ENCODE peak calls at places on chromosomes 5 and 9, in nine cellular contexts. One of them, this sample, is unnamed.

GRCh38 chr5:180438785-180439780 is 55.1 kb upstream of the CNOT6 start:
- DNase-seq in left ventricle myocardium inferior: no peak
- DNase-seq in kidney epithelial cell: no peak
- DNase-seq in neural progenitor cell: no peak
- DNase-seq in A549: no peak
- DNase-seq in H1: no peak
- DNase-seq in sigmoid colon: no peak
- DNase-seq in cardiac fibroblast: no peak
- DNase-seq in NB4: no peak
- DNase-seq in this sample: no peak

GRCh38 chr5:98938459-98938858 is 9.7 kb upstream of the CHD1 start:
- DNase-seq in left ventricle myocardium inferior: no peak
- DNase-seq in kidney epithelial cell: no peak
- DNase-seq in neural progenitor cell: peak
- DNase-seq in A549: peak
- DNase-seq in H1: no peak
- DNase-seq in sigmoid colon: no peak
- DNase-seq in cardiac fibroblast: peak
- DNase-seq in NB4: no peak
- DNase-seq in this sample: peak

GRCh38 chr5:179796877-179797608 is 3.3 kb downstream of the LTC4S start:
- DNase-seq in left ventricle myocardium inferior: no peak
- DNase-seq in kidney epithelial cell: no peak
- DNase-seq in neural progenitor cell: no peak
- DNase-seq in A549: no peak
- DNase-seq in H1: no peak
- DNase-seq in sigmoid colon: peak
- DNase-seq in cardiac fibroblast: peak
- DNase-seq in NB4: no peak
- DNase-seq in this sample: no peak

GRCh38 chr5:138898336-138898735 is 23.2 kb upstream of the LRRTM2 start:
- DNase-seq in left ventricle myocardium inferior: no peak
- DNase-seq in kidney epithelial cell: no peak
- DNase-seq in neural progenitor cell: no peak
- DNase-seq in A549: no peak
- DNase-seq in H1: no peak
- DNase-seq in sigmoid colon: no peak
- DNase-seq in cardiac fibroblast: no peak
- DNase-seq in NB4: no peak
- DNase-seq in this sample: no peak

GRCh38 chr5:140250386-140250785 is 52.5 kb downstream of the PFDN1 start:
- DNase-seq in left ventricle myocardium inferior: no peak
- DNase-seq in kidney epithelial cell: no peak
- DNase-seq in neural progenitor cell: no peak
- DNase-seq in A549: no peak
- DNase-seq in H1: no peak
- DNase-seq in sigmoid colon: no peak
- DNase-seq in cardiac fibroblast: no peak
- DNase-seq in NB4: no peak
- DNase-seq in this sample: no peak

GRCh38 chr5:94674841-94675382 is 56.4 kb downstream of the SLF1 start:
- DNase-seq in left ventricle myocardium inferior: no peak
- DNase-seq in kidney epithelial cell: no peak
- DNase-seq in neural progenitor cell: no peak
- DNase-seq in A549: no peak
- DNase-seq in H1: no peak
- DNase-seq in sigmoid colon: no peak
- DNase-seq in cardiac fibroblast: peak
- DNase-seq in NB4: no peak
- DNase-seq in this sample: peak

GRCh38 chr9:26665676-26666075 is 226.9 kb downstream of the CAAP1 start:
- DNase-seq in left ventricle myocardium inferior: no peak
- DNase-seq in kidney epithelial cell: no peak
- DNase-seq in neural progenitor cell: no peak
- DNase-seq in A549: no peak
- DNase-seq in H1: no peak
- DNase-seq in sigmoid colon: no peak
- DNase-seq in cardiac fibroblast: no peak
- DNase-seq in NB4: no peak
- DNase-seq in this sample: no peak

GRCh38 chr9:74205071-74205470 is 292.1 kb upstream of the RORB start:
- DNase-seq in left ventricle myocardium inferior: no peak
- DNase-seq in kidney epithelial cell: no peak
- DNase-seq in neural progenitor cell: peak
- DNase-seq in A549: no peak
- DNase-seq in H1: no peak
- DNase-seq in sigmoid colon: no peak
- DNase-seq in cardiac fibroblast: no peak
- DNase-seq in NB4: no peak
- DNase-seq in this sample: no peak

GRCh38 chr5:173793677-173794570 is 94.2 kb upstream of the CPEB4 start:
- DNase-seq in left ventricle myocardium inferior: no peak
- DNase-seq in kidney epithelial cell: no peak
- DNase-seq in neural progenitor cell: no peak
- DNase-seq in A549: no peak
- DNase-seq in H1: no peak
- DNase-seq in sigmoid colon: no peak
- DNase-seq in cardiac fibroblast: no peak
- DNase-seq in NB4: no peak
- DNase-seq in this sample: peak

GRCh38 chr9:109742759-109743388 is 37.1 kb upstream of the PALM2AKAP2 start:
- DNase-seq in left ventricle myocardium inferior: no peak
- DNase-seq in kidney epithelial cell: no peak
- DNase-seq in neural progenitor cell: peak
- DNase-seq in A549: no peak
- DNase-seq in H1: no peak
- DNase-seq in sigmoid colon: no peak
- DNase-seq in cardiac fibroblast: no peak
- DNase-seq in NB4: no peak
- DNase-seq in this sample: no peak

GRCh38 chr9:36451949-36452348 is 51.9 kb upstream of the RNF38 start:
- DNase-seq in left ventricle myocardium inferior: no peak
- DNase-seq in kidney epithelial cell: no peak
- DNase-seq in neural progenitor cell: no peak
- DNase-seq in A549: no peak
- DNase-seq in H1: no peak
- DNase-seq in sigmoid colon: no peak
- DNase-seq in cardiac fibroblast: no peak
- DNase-seq in NB4: no peak
- DNase-seq in this sample: no peak

GRCh38 chr5:151183451-151184245 is 26.1 kb upstream of the ANXA6 start:
- DNase-seq in left ventricle myocardium inferior: no peak
- DNase-seq in kidney epithelial cell: no peak
- DNase-seq in neural progenitor cell: no peak
- DNase-seq in A549: no peak
- DNase-seq in H1: no peak
- DNase-seq in sigmoid colon: no peak
- DNase-seq in cardiac fibroblast: peak
- DNase-seq in NB4: no peak
- DNase-seq in this sample: peak

GRCh38 chr9:137129089-137129455 is 9.9 kb upstream of the GRIN1 start:
- DNase-seq in left ventricle myocardium inferior: no peak
- DNase-seq in kidney epithelial cell: no peak
- DNase-seq in neural progenitor cell: peak
- DNase-seq in A549: peak
- DNase-seq in H1: no peak
- DNase-seq in sigmoid colon: no peak
- DNase-seq in cardiac fibroblast: peak
- DNase-seq in NB4: peak
- DNase-seq in this sample: no peak

DNA sequence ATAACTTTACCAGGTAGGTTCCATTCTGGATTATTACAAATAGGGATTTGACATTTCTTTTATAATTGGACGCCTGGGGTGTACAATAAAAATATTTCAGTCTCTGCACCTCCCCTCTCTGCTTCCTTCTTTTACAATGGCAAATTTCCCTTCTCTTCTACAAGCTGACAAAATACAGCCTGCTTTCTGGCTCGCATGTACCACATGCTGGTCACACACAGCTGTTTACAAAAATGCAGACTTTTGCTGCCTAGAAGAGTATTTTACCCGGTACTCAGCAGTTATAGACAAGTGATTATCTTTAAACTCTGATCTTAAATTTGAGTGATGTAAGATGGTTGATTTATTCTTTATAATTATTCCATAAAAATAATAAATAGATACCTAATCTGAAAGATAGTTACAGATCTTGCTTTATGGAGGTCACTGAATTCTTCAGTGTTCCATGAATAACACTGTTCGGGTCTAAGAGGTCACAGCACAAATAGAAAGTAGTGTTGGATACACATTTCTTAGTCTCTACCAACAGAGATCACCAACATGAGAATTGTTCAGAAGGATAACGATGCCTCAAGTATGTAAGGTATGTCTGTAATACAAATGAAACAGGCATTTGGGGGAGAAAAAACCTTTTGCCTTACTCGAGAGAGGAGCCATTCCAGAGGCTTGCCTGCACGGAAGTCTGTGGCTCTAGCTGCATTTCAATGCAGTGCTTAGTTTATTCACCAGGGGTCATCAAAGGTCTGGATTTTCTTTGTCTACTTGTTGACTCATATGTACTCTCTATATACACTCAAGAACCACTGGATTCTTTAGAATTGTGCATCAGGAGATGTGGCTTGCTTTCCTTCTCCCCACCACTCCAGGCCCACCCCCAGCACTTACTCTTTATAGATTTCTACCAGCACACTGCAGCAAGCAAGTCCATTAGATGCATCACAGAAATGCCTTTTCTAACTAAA is 206.6 kb upstream of the RFX3 start:
- DNase-seq in left ventricle myocardium inferior: no peak
- DNase-seq in kidney epithelial cell: peak
- DNase-seq in neural progenitor cell: peak
- DNase-seq in A549: peak
- DNase-seq in H1: peak
- DNase-seq in sigmoid colon: no peak
- DNase-seq in cardiac fibroblast: peak
- DNase-seq in NB4: peak
- DNase-seq in this sample: peak
- H3K4me3 ChIP-seq in left ventricle myocardium inferior: no peak
- H3K4me3 ChIP-seq in kidney epithelial cell: no peak
- H3K4me3 ChIP-seq in neural progenitor cell: no peak
- H3K4me3 ChIP-seq in A549: no peak
- H3K4me3 ChIP-seq in H1: no peak
- H3K4me3 ChIP-seq in sigmoid colon: peak
- H3K4me3 ChIP-seq in cardiac fibroblast: no peak
- H3K4me3 ChIP-seq in NB4: no peak
- H3K4me3 ChIP-seq in this sample: no peak

GRCh38 chr9:4985376-4986266 is 549 bp downstream of the JAK2 start:
- DNase-seq in left ventricle myocardium inferior: peak
- DNase-seq in kidney epithelial cell: no peak
- DNase-seq in neural progenitor cell: peak
- DNase-seq in A549: peak
- DNase-seq in H1: no peak
- DNase-seq in sigmoid colon: peak
- DNase-seq in cardiac fibroblast: peak
- DNase-seq in NB4: peak
- DNase-seq in this sample: peak
- TF ChIP-seq CTCF in left ventricle myocardium inferior: no peak
- TF ChIP-seq CTCF in kidney epithelial cell: no peak
- TF ChIP-seq CTCF in neural progenitor cell: no peak
- TF ChIP-seq CTCF in A549: peak
- TF ChIP-seq CTCF in H1: no peak
- TF ChIP-seq CTCF in sigmoid colon: no peak
- TF ChIP-seq CTCF in cardiac fibroblast: no peak
- TF ChIP-seq CTCF in NB4: no peak
- TF ChIP-seq CTCF in this sample: no peak

GRCh38 chr9:3398232-3398648 is 127.6 kb downstream of the RFX3 start:
- DNase-seq in left ventricle myocardium inferior: no peak
- DNase-seq in kidney epithelial cell: no peak
- DNase-seq in neural progenitor cell: no peak
- DNase-seq in A549: no peak
- DNase-seq in H1: no peak
- DNase-seq in sigmoid colon: no peak
- DNase-seq in cardiac fibroblast: no peak
- DNase-seq in NB4: peak
- DNase-seq in this sample: no peak

GRCh38 chr9:3401556-3401955 is 124.2 kb downstream of the RFX3 start:
- DNase-seq in left ventricle myocardium inferior: no peak
- DNase-seq in kidney epithelial cell: no peak
- DNase-seq in neural progenitor cell: peak
- DNase-seq in A549: no peak
- DNase-seq in H1: no peak
- DNase-seq in sigmoid colon: no peak
- DNase-seq in cardiac fibroblast: no peak
- DNase-seq in NB4: no peak
- DNase-seq in this sample: peak

GRCh38 chr9:3403315-3403714 is 122.5 kb downstream of the RFX3 start:
- DNase-seq in left ventricle myocardium inferior: no peak
- DNase-seq in kidney epithelial cell: no peak
- DNase-seq in neural progenitor cell: no peak
- DNase-seq in A549: no peak
- DNase-seq in H1: no peak
- DNase-seq in sigmoid colon: no peak
- DNase-seq in cardiac fibroblast: no peak
- DNase-seq in NB4: no peak
- DNase-seq in this sample: peak

DNA sequence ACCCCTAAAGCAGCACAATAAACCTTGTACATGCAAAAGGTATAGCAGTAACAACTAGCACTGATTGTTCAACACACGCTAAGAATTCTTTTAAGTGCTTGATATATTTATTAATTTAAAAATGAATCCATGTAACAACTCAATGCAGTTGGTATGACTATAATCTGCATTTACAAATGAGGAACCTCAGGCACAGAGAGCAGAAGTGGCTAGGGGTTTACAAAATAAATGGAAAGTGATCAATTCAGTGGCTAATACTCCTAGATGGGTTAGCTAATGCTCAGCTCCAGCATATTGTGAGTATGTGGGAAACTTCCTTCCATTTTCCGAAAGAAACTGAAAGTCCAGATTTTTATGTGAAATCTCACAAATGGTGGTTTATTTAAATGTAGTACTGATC is 128.1 kb downstream of the RFX3 start:
- DNase-seq in left ventricle myocardium inferior: no peak
- DNase-seq in kidney epithelial cell: no peak
- DNase-seq in neural progenitor cell: no peak
- DNase-seq in A549: no peak
- DNase-seq in H1: no peak
- DNase-seq in sigmoid colon: no peak
- DNase-seq in cardiac fibroblast: no peak
- DNase-seq in NB4: peak
- DNase-seq in this sample: no peak
- H3K4me3 ChIP-seq in left ventricle myocardium inferior: no peak
- H3K4me3 ChIP-seq in kidney epithelial cell: no peak
- H3K4me3 ChIP-seq in neural progenitor cell: no peak
- H3K4me3 ChIP-seq in A549: no peak
- H3K4me3 ChIP-seq in H1: no peak
- H3K4me3 ChIP-seq in sigmoid colon: no peak
- H3K4me3 ChIP-seq in cardiac fibroblast: no peak
- H3K4me3 ChIP-seq in NB4: no peak
- H3K4me3 ChIP-seq in this sample: no peak

DNA sequence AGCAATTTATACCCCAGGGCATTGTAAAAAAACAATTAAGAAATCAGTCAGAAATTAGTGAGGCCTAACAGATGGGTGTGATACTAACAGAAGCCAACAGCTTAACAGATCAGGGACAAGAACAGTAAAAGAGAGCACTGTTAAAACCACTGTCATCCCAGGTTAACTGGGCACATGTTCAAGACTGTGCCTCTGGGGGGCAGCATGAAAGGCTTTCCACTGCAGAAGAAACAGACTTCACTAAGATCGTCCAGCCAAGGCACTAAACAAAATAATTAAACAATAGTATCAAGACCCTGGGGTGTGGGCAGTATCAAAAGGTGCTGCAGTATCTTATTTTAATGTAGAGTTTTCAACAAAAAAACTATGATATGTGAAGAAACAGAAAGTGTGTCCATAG is 43.5 kb downstream of the FBN2 start:
- DNase-seq in left ventricle myocardium inferior: no peak
- DNase-seq in kidney epithelial cell: no peak
- DNase-seq in neural progenitor cell: peak
- DNase-seq in A549: peak
- DNase-seq in H1: no peak
- DNase-seq in sigmoid colon: no peak
- DNase-seq in cardiac fibroblast: no peak
- DNase-seq in NB4: peak
- DNase-seq in this sample: no peak
- TF ChIP-seq CTCF in left ventricle myocardium inferior: no peak
- TF ChIP-seq CTCF in kidney epithelial cell: no peak
- TF ChIP-seq CTCF in neural progenitor cell: peak
- TF ChIP-seq CTCF in A549: no peak
- TF ChIP-seq CTCF in H1: peak
- TF ChIP-seq CTCF in sigmoid colon: no peak
- TF ChIP-seq CTCF in cardiac fibroblast: peak
- TF ChIP-seq CTCF in NB4: peak
- TF ChIP-seq CTCF in this sample: no peak

This sample was measured in epithelial cell of esophagus.